ENCODE peak calls at places on chromosomes 3 and 15, in four cellular contexts. R is SK-N-SH, M is ovary, G is upper lobe of left lung. V is an unnamed sample.

GRCh38 chr15:80207887-80208286 is 44.1 kb downstream of the CTXND1 start:
- DNase-seq in R (no peak), M (no peak), G (no peak), V (no peak)

GRCh38 chr3:38487323-38487722 is 8.8 kb upstream of the EXOG start:
- DNase-seq in R (no peak), M (no peak), G (no peak), V (no peak)

GRCh38 chr3:130679218-130679617 is 67.4 kb downstream of the PIK3R4 start:
- DNase-seq in R (no peak), M (no peak), G (no peak), V (no peak)

GRCh38 chr3:32813180-32813579 is 4.6 kb upstream of the TRIM71 start:
- DNase-seq in R (no peak), M (no peak), G (no peak), V (no peak)

GRCh38 chr3:183435701-183436100 is 7.3 kb upstream of the MCF2L2 start:
- DNase-seq in R (no peak), M (no peak), G (no peak), V (no peak)

GRCh38 chr3:126194713-126195305 is 14.4 kb upstream of the ALDH1L1 start:
- DNase-seq in R (no peak), M (no peak), G (no peak), V (no peak)

GRCh38 chr3:5646030-5646368 is 458.5 kb downstream of the EDEM1 start:
- DNase-seq in R (no peak), M (no peak), G (no peak), V (no peak)

GRCh38 chr3:37945803-37946530 is 44.6 kb upstream of the VILL start:
- DNase-seq in R (peak; percentile 89), M (no peak), G (no peak), V (no peak)

GRCh38 chr15:63246691-63247464 is 30.5 kb upstream of the APH1B start:
- DNase-seq in R (no peak), M (no peak), G (peak; percentile 56), V (no peak)

GRCh38 chr3:173410836-173411235 is 13.3 kb downstream of the NLGN1 start:
- DNase-seq in R (no peak), M (no peak), G (no peak), V (no peak)

GRCh38 chr3:131856171-131856570 is 178.6 kb downstream of the CPNE4 start:
- DNase-seq in R (no peak), M (no peak), G (no peak), V (no peak)

GRCh38 chr3:84082726-84083125 is 876.1 kb upstream of the CADM2 start:
- DNase-seq in R (no peak), M (no peak), G (no peak), V (no peak)

GRCh38 chr3:44318929-44319328 is 19.6 kb upstream of the TCAIM start:
- DNase-seq in R (peak; percentile 8), M (no peak), G (no peak), V (no peak)

DNA sequence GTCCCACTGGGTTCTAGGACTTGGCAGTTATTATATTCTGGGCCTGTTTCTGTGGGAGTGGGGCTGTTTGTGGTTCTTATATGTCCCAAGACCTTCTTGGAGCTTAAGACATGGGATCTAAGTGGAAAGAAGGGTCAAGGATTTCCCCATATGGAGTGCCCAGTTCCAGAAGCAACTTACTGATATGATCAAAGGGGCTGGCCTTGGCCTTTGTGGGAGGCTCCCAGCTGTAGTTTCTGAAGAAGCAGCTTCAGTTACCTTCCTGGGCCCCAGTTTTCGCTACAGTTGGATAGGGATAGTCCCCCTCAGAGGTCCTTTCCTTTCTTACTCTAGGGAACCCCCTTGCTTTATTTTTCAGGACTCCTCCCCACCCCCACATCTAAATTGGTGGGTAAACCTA is 56.0 kb downstream of the RAB11A start:
- DNase-seq in R (no peak), M (no peak), G (no peak), V (no peak)
- TF ChIP-seq CTCF in R (no peak), M (no peak), G (no peak), V (no peak)

DNA sequence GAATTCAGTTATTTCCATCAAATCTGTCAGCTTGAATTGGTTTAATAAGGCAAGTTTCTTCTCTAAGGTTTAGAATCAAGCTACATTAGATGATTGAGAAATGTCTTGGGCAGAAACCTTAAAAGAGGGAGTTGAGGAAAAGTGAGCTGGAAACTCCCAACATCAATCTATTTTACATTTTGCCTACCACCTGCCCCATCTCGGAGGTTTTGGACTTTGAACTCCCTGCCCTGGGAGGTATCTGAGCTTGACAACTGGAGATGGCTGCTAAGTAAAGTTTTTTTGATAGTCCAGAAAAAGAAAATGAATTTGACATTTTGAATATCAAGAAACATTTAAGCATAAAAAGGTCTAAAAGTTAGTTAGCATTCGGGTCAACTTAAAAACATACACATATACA is 234.2 kb downstream of the NFKBIZ start:
- DNase-seq in R (no peak), M (no peak), G (no peak), V (no peak)
- TF ChIP-seq EP300 in R (no peak), M (no peak), G (no peak), V (no peak)

GRCh38 chr3:120239644-120240043 is 45.4 kb downstream of the GPR156 start:
- DNase-seq in R (no peak), M (no peak), G (no peak), V (no peak)

GRCh38 chr3:120244834-120245225 is 40.2 kb downstream of the GPR156 start:
- DNase-seq in R (no peak), M (no peak), G (no peak), V (no peak)
- H3K27ac ChIP-seq in R (no peak overlapping the region), M (no peak overlapping the region), G (no peak overlapping the region), V (no peak overlapping the region)

GRCh38 chr15:53384417-53384816 is 375.0 kb downstream of the WDR72 start:
- DNase-seq in R (no peak), M (no peak), G (no peak), V (no peak)
- TF ChIP-seq CTCF in R (peak; percentile 38), M (no peak), G (no peak), V (no peak)

GRCh38 chr3:53104762-53105161 is 25.5 kb downstream of the RFT1 start:
- DNase-seq in R (no peak), M (no peak), G (no peak), V (no peak)

GRCh38 chr3:53100818-53101466 is 29.3 kb downstream of the RFT1 start:
- DNase-seq in R (no peak), M (no peak), G (no peak), V (no peak)

GRCh38 chr3:53102601-53103147 is 27.6 kb downstream of the RFT1 start:
- DNase-seq in R (no peak), M (no peak), G (peak; percentile 42), V (no peak)

GRCh38 chr3:53103566-53104296 is 26.5 kb downstream of the RFT1 start:
- DNase-seq in R (no peak), M (no peak), G (no peak), V (no peak)

GRCh38 chr3:53101956-53102355 is 28.3 kb downstream of the RFT1 start:
- DNase-seq in R (no peak), M (no peak), G (no peak), V (no peak)
- TF ChIP-seq EP300 in R (no peak), M (no peak), G (no peak), V (no peak)

GRCh38 chr3:136818191-136818850 is 605 bp upstream of the SLC35G2 start:
- DNase-seq in R (peak; percentile 76), M (peak; percentile 23), G (peak; percentile 49), V (no peak)
- H3K27ac ChIP-seq in R (peak overlapping the region; percentile 87), M (peak overlapping the region; percentile 73), G (peak overlapping the region; percentile 82), V (peak overlapping the region; percentile 90)

GRCh38 chr3:184748219-184749135 is 36.6 kb upstream of the MAGEF1 start:
- DNase-seq in R (peak; percentile 47), M (no peak), G (no peak), V (no peak)
- TF ChIP-seq CTCF in R (peak; percentile 40), M (no peak), G (no peak), V (peak; percentile 19)

GRCh38 chr15:45634442-45635190 is at the start of gene SQOR:
- DNase-seq in R (peak; percentile 81), M (peak; percentile 71), G (peak; percentile 93), V (peak; percentile 93)
- TF ChIP-seq EP300 in R (no peak), M (no peak), G (no peak), V (peak; percentile 26)

DNA sequence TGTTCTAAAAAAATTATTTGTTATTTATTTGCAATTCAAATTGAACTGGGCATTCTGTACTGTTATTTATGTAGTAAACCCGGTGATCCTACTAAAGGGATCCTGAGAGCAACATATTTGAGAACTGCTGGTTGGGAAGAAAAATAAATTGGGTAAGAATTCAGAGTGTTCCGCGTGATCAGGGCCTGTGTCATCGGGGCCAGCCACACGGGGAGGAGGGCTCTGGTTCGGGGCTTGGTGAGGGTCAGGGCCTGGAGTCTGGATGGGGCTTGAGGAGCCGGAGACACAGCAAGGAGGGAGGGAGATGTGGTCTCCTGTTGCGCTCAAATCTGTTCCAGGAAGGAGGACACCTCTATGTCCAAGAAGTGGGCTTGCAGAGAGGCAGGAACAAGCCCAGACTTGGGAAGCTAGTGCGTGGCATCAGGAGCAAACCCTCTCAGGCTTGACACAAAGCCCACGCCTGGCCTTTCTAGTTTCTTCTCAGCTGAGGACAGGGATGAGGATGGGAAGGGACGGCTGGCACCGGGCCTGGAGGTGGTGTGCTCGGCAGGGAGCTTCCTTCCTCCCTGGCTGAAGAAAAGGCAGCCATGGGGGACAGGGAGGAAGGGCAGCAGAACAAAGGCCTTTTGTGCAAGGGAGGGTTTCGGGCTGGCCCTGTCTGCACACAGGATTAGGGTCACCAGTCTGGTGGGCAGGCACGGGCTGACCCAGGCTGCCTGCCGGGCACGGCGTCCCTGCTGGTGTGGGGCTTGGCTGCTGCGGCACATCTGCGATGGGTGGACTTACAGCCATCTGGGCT is 22.9 kb upstream of the FBLN2 start:
- DNase-seq in R (no peak), M (no peak), G (no peak), V (no peak)
- H3K27ac ChIP-seq in R (no peak overlapping the region), M (no peak overlapping the region), G (no peak overlapping the region), V (peak overlapping the region; percentile 89)

V was measured in suprapubic skin.